ENCODE peak calls at places on chromosome 20, in five cellular contexts. J, Y, W, B and N are unnamed samples.

GRCh38 chr20:46994341-46994740 is 99.7 kb downstream of the EYA2 start:
- DNase-seq in Y (no peak), J (no peak), W (no peak), B (peak; percentile 48), N (peak; percentile 39)

GRCh38 chr20:31594558-31595379 is 10.3 kb upstream of the ID1 start:
- DNase-seq in W (no peak), J (no peak), Y (no peak), B (no peak), N (no peak)

GRCh38 chr20:64160536-64161495 is 3.4 kb upstream of the MYT1 start:
- DNase-seq in J (no peak), B (no peak), W (no peak), Y (no peak), N (no peak)

GRCh38 chr20:46406986-46407670 is 713 bp upstream of the ELMO2 start:
- DNase-seq in W (peak; percentile 23), B (peak; percentile 59), J (peak; percentile 66), Y (no peak), N (peak; percentile 73)

GRCh38 chr20:6698056-6698455 is 69.4 kb upstream of the BMP2 start:
- DNase-seq in Y (no peak), J (peak; percentile 94), W (no peak), B (peak; percentile 75), N (no peak)

GRCh38 chr20:31788578-31788977 is 30.6 kb upstream of the MYLK2 start:
- DNase-seq in J (no peak), W (no peak), B (peak; percentile 8), Y (no peak), N (no peak)

GRCh38 chr20:49594143-49594928 is 26.4 kb upstream of the PTGIS start:
- DNase-seq in Y (peak; percentile 91), B (peak; percentile 37), J (peak; percentile 97), W (no peak), N (peak; percentile 88)

GRCh38 chr20:6765469-6766058 is 1.9 kb upstream of the BMP2 start:
- DNase-seq in B (peak; percentile 59), W (peak; percentile 41), Y (peak; percentile 82), J (peak; percentile 72), N (no peak)

GRCh38 chr20:61833807-61834610 is 231.7 kb downstream of the TAF4 start:
- DNase-seq in J (no peak), W (peak; percentile 49), B (no peak), Y (no peak), N (no peak)

GRCh38 chr20:41248371-41249024 is 69.0 kb downstream of the ZHX3 start:
- DNase-seq in W (no peak), B (no peak), Y (peak; percentile 97), J (peak; percentile 31), N (no peak)

GRCh38 chr20:39103732-39104131 is 141.6 kb downstream of the DHX35 start:
- DNase-seq in J (no peak), B (no peak), W (no peak), Y (peak; percentile 4), N (no peak)

GRCh38 chr20:22106308-22106938 is 401.0 kb downstream of the PAX1 start:
- DNase-seq in B (no peak), J (peak; percentile 61), Y (no peak), W (peak; percentile 11), N (no peak)

GRCh38 chr20:38343798-38344701 is 2.2 kb upstream of the LBP start:
- DNase-seq in B (no peak), W (no peak), J (no peak), Y (no peak), N (no peak)

GRCh38 chr20:10469599-10469998 is 34.5 kb downstream of the SLX4IP start:
- DNase-seq in B (peak; percentile 73), J (peak; percentile 87), Y (peak; percentile 92), W (peak; percentile 34), N (peak; percentile 29)

GRCh38 chr20:8901237-8902025 is 167.5 kb upstream of the PLCB4 start:
- DNase-seq in J (no peak), B (no peak), W (no peak), Y (no peak), N (no peak)

GRCh38 chr20:61815176-61815575 is 250.5 kb downstream of the TAF4 start:
- DNase-seq in B (no peak), Y (no peak), J (no peak), W (no peak), N (no peak)

GRCh38 chr20:56653221-56653620 is 24.1 kb downstream of the TFAP2C start:
- DNase-seq in J (peak; percentile 38), W (no peak), Y (no peak), B (peak; percentile 26), N (no peak)

GRCh38 chr20:8757146-8757545 is 311.7 kb upstream of the PLCB4 start:
- DNase-seq in J (peak; percentile 31), W (no peak), Y (peak; percentile 69), B (no peak), N (no peak)

GRCh38 chr20:17518339-17519052 is 12.7 kb downstream of the BFSP1 start:
- DNase-seq in B (no peak), W (peak; percentile 45), Y (no peak), J (no peak), N (no peak)

GRCh38 chr20:32028647-32029372 is 18.6 kb downstream of the CCM2L start:
- DNase-seq in B (no peak), W (peak; percentile 55), Y (no peak), J (no peak), N (no peak)

GRCh38 chr20:4591975-4592315 is 129.8 kb upstream of the PRND start:
- DNase-seq in Y (no peak), J (no peak), B (no peak), W (no peak), N (no peak)
- H3K4me3 ChIP-seq in Y (no peak overlapping the region), J (peak overlapping the region; percentile 66), B (no peak overlapping the region), W (no peak overlapping the region), N (peak overlapping the region; percentile 54)

GRCh38 chr20:24470031-24470781 is 777 bp downstream of the SYNDIG1 start:
- DNase-seq in B (peak; percentile 57), J (no peak), W (peak; percentile 33), Y (peak; percentile 14), N (no peak)

GRCh38 chr20:24472426-24472825 is 3.0 kb downstream of the SYNDIG1 start:
- DNase-seq in B (no peak), J (no peak), W (no peak), Y (no peak), N (no peak)

GRCh38 chr20:24469116-24470030 is at the start of gene SYNDIG1:
- DNase-seq in W (peak; percentile 39), B (peak; percentile 20), J (no peak), Y (no peak), N (no peak)

GRCh38 chr20:24468401-24469115 is 871 bp upstream of the SYNDIG1 start:
- DNase-seq in W (no peak), B (no peak), Y (no peak), J (no peak), N (no peak)

DNA sequence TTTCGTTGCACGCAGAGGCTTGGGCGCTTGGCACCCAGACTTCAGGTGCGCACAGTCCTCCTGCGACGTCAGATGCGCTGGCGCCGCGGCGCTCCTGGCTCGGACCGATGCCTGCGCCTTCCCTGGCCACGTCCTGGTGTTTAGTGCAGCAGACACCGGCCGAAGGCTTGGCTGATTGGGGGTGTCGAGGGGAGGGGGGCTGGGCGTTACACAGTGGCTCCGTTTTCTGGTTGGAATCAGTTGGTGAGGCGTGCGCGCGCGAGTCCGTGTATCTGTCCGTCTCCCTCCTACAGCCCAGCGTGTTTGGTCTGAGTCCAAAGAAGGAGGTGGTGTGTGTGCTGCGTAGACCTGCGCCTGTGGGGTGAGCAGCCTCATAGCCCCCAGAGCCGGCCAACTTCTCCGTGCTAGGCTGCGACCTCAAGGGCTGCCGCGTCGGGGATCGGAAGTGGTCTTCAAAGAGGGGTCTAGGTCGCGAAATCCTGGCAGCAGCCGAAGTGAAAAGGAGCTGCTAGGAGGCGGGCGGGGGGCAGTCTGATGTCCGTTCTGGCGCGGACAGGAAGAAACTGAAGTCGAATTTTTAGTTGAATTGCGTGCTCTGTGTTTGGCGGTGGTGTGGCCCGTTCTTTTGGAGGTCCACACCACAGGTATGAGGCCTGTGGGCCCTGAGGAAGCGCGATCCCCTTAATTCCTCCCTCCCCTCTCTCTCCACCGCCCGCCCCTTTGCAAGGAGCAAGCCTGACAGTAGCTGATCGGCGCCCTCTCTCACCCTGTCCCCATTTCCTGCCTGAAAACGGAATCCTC is 1.6 kb downstream of the SYNDIG1 start:
- DNase-seq in W (no peak), J (no peak), Y (no peak), B (peak; percentile 54), N (no peak)
- H2AFZ ChIP-seq in W (no peak overlapping the region), J (no peak overlapping the region), Y (no peak overlapping the region), B (peak overlapping the region; percentile 69), N (no peak overlapping the region)

DNA sequence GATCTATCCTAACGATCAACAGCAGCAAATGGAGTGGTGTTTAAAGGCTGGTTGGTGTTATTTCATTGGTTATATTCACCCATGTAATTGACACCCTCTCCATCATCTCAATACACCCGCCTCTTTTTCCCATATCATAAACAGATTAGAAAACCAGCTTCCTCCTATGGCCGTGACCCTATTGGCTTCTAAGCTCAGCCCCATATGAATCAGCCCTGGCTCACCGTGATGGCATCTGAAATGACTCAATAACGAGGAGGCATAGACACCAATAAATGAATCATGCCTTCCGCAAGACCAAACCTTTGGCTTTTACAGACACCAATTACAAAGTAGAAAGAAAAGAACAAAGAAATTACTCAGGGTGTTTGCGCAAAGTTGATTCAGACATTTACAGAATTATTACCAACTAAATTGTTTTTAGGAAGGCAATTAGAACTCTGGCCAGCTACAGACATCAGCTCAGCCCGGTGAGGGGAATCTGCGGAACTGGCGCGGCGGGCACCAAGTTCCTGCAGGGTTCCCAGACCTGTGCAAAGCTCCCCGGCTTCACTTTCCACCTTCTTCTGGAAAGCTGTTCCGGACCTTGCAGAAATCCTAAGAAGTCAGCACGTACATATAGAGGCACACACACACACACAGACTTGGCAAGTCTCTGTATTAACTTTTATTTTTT is 11.5 kb downstream of the PMEPA1 start:
- DNase-seq in W (peak; percentile 57), J (peak; percentile 100), Y (peak; percentile 95), B (peak; percentile 99), N (no peak)
- H3K9ac ChIP-seq in W (peak overlapping the region; percentile 72), J (peak overlapping the region; percentile 73), Y (no peak overlapping the region), B (peak overlapping the region; percentile 67), N (no peak overlapping the region)

GRCh38 chr20:59135093-59135492 is 28.5 kb upstream of the ZNF831 start:
- DNase-seq in J (no peak), Y (no peak), B (peak; percentile 48), W (no peak), N (no peak)

GRCh38 chr20:59136027-59136426 is 27.6 kb upstream of the ZNF831 start:
- DNase-seq in J (no peak), Y (no peak), W (no peak), B (no peak), N (no peak)

GRCh38 chr20:59137532-59137931 is 26.1 kb upstream of the ZNF831 start:
- DNase-seq in B (no peak), Y (no peak), W (no peak), J (no peak), N (no peak)

GRCh38 chr20:59131541-59132285 is 31.9 kb upstream of the ZNF831 start:
- DNase-seq in Y (no peak), W (no peak), J (no peak), B (no peak), N (no peak)

DNA sequence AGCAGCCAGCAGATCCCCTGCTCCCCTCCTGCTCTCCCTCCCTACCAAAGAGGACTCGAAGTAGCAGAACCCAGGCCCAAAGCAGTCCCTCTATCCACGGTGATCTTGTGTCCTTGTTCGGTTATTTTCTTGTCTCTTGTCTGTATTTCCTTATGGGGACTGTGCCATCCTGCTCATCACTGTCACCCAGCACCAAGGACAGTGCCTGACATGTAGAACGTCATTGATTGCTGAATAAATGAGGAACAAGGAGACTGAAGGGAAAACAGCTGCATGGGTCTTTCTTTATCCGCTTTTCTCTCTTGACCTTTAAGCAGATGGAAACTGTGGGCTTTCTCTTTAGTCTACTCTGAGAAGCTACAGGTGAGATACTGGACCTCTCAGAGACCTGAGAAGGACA is 29.4 kb upstream of the ZNF831 start:
- DNase-seq in J (no peak), Y (no peak), B (no peak), W (no peak), N (no peak)
- H3K4me3 ChIP-seq in J (no peak overlapping the region), Y (no peak overlapping the region), B (no peak overlapping the region), W (no peak overlapping the region), N (no peak overlapping the region)

GRCh38 chr20:4063631-4064030 is 48.3 kb upstream of the RNF24 start:
- DNase-seq in B (no peak), J (no peak), W (no peak), Y (no peak), N (no peak)
- H2AFZ ChIP-seq in B (peak overlapping the region; percentile 25), J (no peak overlapping the region), W (peak overlapping the region; percentile 66), Y (no peak overlapping the region), N (peak overlapping the region; percentile 30)